ENCODE peak calls at places on chromosomes 2 and 18, in four cellular contexts. Z is tibial artery, X is adrenal gland, O is right lobe of liver. G is an unnamed sample. For H3K4me1, the result is how much of the 10 kb centered on the place peaks cover.

GRCh38 chr2:190486037-190486623 is 48.4 kb downstream of the NEMP2 start:
- DNase-seq in Z (no peak), X (no peak), O (no peak), G (no peak)

GRCh38 chr18:58848685-58849084 is 16.0 kb upstream of the ZNF532 start:
- DNase-seq in Z (no peak), X (no peak), O (no peak), G (no peak)

GRCh38 chr2:179596018-179596417 is 265.4 kb downstream of the ZNF385B start:
- DNase-seq in Z (no peak), X (no peak), O (no peak), G (no peak)

GRCh38 chr18:79816092-79816491 is 18.4 kb downstream of the KCNG2 start:
- DNase-seq in Z (no peak), X (no peak), O (no peak), G (no peak)

GRCh38 chr2:70070557-70071268 is 16.6 kb upstream of the PCBP1 start:
- DNase-seq in Z (peak), X (peak), O (peak), G (peak)

GRCh38 chr18:72544092-72544886 is at the start of gene CBLN2:
- DNase-seq in Z (no peak), X (no peak), O (peak), G (peak)

GRCh38 chr18:3055201-3055600 is 42.3 kb upstream of the LPIN2 start:
- DNase-seq in Z (no peak), X (no peak), O (no peak), G (no peak)

GRCh38 chr2:138238908-138239307 is 262.7 kb upstream of the SPOPL start:
- DNase-seq in Z (no peak), X (no peak), O (no peak), G (no peak)

GRCh38 chr2:209640358-209640757 is 131.3 kb upstream of the UNC80 start:
- DNase-seq in Z (no peak), X (no peak), O (no peak), G (no peak)

GRCh38 chr2:171522057-171522803 is at the start of gene CYBRD1:
- DNase-seq in Z (peak), X (peak), O (peak), G (peak)

GRCh38 chr2:18900691-18901113 is 311.3 kb upstream of the NT5C1B start:
- DNase-seq in Z (peak), X (peak), O (no peak), G (no peak)

GRCh38 chr2:142756430-142756829 is 121.0 kb upstream of the KYNU start:
- DNase-seq in Z (no peak), X (no peak), O (no peak), G (no peak)

GRCh38 chr18:7459851-7460774 is 107.0 kb upstream of the PTPRM start:
- DNase-seq in Z (no peak), X (no peak), O (no peak), G (no peak)

GRCh38 chr2:74764429-74765272 is 69.3 kb upstream of the HK2 start:
- DNase-seq in Z (no peak), X (no peak), O (no peak), G (no peak)

GRCh38 chr18:74353169-74353775 is 37.6 kb downstream of the C18orf63 start:
- DNase-seq in Z (peak), X (peak), O (peak), G (peak)

GRCh38 chr2:23791030-23791429 is 135.9 kb downstream of the ATAD2B start:
- DNase-seq in Z (no peak), X (no peak), O (no peak), G (no peak)

GRCh38 chr18:55296761-55297160 is 291.2 kb downstream of the TCF4 start:
- DNase-seq in Z (no peak), X (no peak), O (no peak), G (no peak)

GRCh38 chr2:69863310-69863709 is 30.4 kb upstream of the SNRNP27 start:
- DNase-seq in Z (no peak), X (no peak), O (no peak), G (no peak)

GRCh38 chr2:239294571-239295054 is 106.2 kb downstream of the HDAC4 start:
- DNase-seq in Z (peak), X (no peak), O (no peak), G (no peak)

GRCh38 chr2:239296020-239296932 is 104.5 kb downstream of the HDAC4 start:
- DNase-seq in Z (peak), X (peak), O (peak), G (no peak)

GRCh38 chr2:239293450-239294430 is 107.1 kb downstream of the HDAC4 start:
- DNase-seq in Z (peak), X (peak), O (no peak), G (no peak)

GRCh38 chr2:239297142-239298125 is 103.4 kb downstream of the HDAC4 start:
- DNase-seq in Z (peak), X (no peak), O (peak), G (no peak)

DNA sequence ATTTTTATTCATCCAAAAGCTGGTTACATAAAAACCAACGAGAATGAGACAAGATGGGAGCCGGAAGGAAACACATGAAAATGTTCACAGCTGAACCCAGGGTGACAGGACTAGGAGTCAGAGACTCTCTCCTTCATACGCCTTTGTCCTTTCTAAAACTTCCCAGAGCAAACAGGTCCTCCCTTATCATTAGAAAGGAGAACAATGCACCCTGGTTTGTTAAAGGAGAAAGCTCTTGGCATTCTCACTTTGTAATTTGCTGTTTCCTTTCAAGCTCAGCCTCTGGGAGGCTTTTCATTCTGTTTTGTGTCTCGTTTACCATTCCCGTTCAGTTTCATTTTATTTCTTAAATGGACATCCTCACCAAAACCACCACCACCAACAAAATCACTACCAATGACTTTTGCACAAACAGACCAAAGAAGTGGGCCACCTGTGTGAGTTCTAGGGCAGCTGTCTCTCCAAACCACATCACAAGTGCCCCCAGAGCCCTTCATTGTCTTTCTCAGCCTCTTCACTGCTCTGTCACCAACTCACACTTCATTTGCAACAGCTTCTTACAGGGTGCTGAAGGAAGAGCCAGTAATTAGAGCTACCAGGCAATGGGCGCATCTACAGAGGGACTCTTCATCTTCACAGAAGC is 105.3 kb downstream of the HDAC4 start:
- DNase-seq in Z (no peak), X (no peak), O (no peak), G (no peak)
- H3K4me1 ChIP-seq in Z (under half), X (half or more), O (half or more), G (under half)

DNA sequence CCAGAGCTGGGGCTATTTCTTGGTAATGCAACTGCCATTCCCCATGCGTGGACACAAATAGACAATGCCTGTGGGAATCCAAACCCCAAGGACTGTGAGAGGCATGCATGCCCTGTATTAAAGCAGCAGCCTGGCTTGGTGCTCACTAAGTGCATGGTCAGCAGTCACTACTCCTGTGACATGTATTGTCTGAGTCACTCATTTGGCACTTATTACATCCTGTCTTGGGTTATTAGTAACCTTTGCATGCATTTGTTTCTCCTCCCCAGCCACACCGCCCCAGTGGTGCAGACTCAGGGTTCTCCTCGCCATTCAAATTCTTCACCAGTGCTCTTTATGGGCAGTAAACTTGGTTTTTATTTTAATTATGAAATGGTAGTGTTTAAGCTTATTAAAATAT is 30.2 kb downstream of the PRKCE start:
- DNase-seq in Z (no peak), X (peak), O (peak), G (peak)
- H3K4me3 ChIP-seq in Z (no peak), X (no peak), O (no peak), G (no peak)

GRCh38 chr2:127511917-127512316 is 14.4 kb downstream of the IWS1 start:
- DNase-seq in Z (no peak), X (no peak), O (no peak), G (no peak)

GRCh38 chr2:127514076-127514475 is 12.2 kb downstream of the IWS1 start:
- DNase-seq in Z (no peak), X (no peak), O (no peak), G (no peak)

GRCh38 chr2:127511090-127511489 is 15.2 kb downstream of the IWS1 start:
- DNase-seq in Z (no peak), X (no peak), O (no peak), G (no peak)

GRCh38 chr2:127514485-127514884 is 11.8 kb downstream of the IWS1 start:
- DNase-seq in Z (no peak), X (no peak), O (no peak), G (no peak)

DNA sequence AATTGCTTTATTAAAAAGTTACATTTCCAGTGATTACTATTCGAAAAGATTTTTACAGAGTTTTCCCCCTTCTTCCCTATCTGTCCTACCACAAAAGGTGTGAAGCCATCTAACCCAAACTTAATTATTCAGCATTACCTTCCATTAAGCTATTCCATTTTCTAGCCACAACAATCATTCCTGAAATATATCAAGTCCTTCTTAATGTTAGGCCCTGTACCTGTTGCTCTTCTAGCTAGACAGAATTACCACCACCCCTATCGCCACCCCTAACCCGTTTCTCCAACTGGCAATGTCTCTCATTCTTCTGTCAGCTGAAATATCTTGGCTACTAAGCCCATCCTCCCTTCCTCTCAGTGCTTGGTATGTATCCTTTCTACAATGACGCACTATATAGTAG is 13.9 kb downstream of the IWS1 start:
- DNase-seq in Z (no peak), X (no peak), O (no peak), G (no peak)
- H3K4me1 ChIP-seq in Z (under half), X (half or more), O (under half), G (under half)

GRCh38 chr18:934518-935123 is 29.9 kb downstream of the ADCYAP1 start:
- DNase-seq in Z (no peak), X (no peak), O (no peak), G (no peak)

GRCh38 chr18:936941-937340 is 32.3 kb downstream of the ADCYAP1 start:
- DNase-seq in Z (no peak), X (no peak), O (no peak), G (no peak)

GRCh38 chr18:939958-940357 is 35.3 kb downstream of the ADCYAP1 start:
- DNase-seq in Z (no peak), X (no peak), O (no peak), G (no peak)

GRCh38 chr18:941331-941730 is 36.7 kb downstream of the ADCYAP1 start:
- DNase-seq in Z (no peak), X (no peak), O (no peak), G (no peak)

DNA sequence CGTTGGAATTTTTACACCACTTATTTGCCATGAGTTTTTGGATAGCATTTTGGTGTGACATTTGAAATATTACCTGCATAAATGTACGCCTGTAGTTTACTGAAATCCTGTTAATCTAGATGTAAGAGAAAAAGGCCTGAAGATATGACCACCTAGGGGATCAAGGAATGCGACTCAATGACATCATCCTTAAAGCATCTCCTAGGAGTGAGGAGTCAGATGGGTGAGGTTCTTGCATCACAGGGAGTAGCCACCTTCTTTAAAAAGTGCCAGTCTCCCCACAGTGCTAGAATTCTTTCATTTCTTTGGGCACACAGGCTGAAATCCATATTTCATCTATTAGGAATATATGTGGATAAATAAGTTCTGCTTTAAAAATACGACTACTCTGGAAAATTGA is 34.5 kb downstream of the ADCYAP1 start:
- DNase-seq in Z (no peak), X (no peak), O (no peak), G (no peak)
- H3K4me3 ChIP-seq in Z (no peak), X (no peak), O (no peak), G (no peak)

DNA sequence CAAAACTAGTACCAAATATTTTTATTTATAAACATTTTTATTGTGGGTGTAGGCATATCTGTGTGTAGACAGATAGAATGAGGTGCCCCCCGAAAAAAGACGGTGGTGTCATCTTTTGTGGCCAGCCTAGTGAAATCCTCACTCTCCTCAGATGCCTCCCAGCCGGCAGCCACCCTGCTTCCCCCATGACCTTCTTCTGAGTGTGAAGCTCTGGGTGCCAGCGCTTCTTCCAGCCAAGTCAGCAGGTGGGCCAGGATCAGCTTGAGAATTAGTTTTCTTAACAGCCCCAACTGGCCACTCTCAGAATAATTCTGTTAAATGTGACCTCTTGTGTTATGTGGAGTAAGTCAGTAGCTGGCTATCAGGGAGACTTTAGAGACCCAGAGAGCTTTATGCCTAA is 229.6 kb upstream of the FOSL2 start:
- DNase-seq in Z (no peak), X (no peak), O (no peak), G (peak)
- H3K4me1 ChIP-seq in Z (under half), X (under half), O (under half), G (under half)

GRCh38 chr2:41910126-41910525 is 137.7 kb upstream of the PKDCC start:
- DNase-seq in Z (no peak), X (no peak), O (no peak), G (no peak)
- H3K4me3 ChIP-seq in Z (no peak), X (no peak), O (no peak), G (no peak)

DNA sequence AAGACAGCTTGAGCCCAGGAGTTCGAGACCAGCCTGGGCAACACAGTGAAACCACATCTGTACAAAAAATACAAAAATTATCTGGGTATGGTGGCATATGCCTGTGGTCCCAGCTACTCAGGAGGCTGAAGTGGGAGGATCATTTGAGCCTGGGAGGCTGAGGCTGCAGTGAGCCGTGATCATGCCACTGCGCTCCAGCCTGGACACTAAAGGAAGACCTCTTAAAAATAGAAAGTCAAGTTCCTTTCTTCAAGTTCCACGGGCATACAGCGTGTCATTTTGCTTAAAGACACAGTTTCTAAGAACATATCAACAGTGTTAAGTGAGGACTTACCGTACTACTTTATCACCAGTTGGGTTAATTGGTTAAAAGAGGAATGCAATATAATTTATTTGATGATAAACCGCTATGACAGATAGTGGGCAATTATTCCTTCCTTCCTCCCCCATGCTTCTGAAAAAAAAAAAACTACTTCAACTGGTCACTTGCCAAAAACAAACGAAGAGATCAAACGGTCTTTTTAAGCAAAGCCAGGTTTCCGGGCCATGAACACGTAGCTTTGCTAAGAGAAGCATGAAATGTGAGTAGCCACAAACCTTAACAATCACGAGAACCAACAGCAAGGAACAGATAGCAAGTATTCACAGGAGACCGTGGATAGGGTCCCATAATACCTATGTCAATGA is 21.4 kb downstream of the AP1S3 start:
- DNase-seq in Z (no peak), X (no peak), O (no peak), G (no peak)
- H3K4me1 ChIP-seq in Z (under half), X (under half), O (under half), G (under half)